ENCODE peak calls at places on chromosome 5, in six cellular contexts. One of them, this sample, is unnamed.

GRCh38 chr5:179191506-179192184 is 131.5 kb downstream of the ZNF354C start:
- DNase-seq in GM12892: no peak
- DNase-seq in GM12891: no peak
- DNase-seq in H1: no peak
- DNase-seq in SK-N-SH: peak
- DNase-seq in GM12878: no peak
- DNase-seq in this sample: no peak

GRCh38 chr5:67983251-67983941 is 232.2 kb upstream of the PIK3R1 start:
- DNase-seq in GM12891: no peak
- DNase-seq in H1: no peak
- DNase-seq in GM12878: no peak
- DNase-seq in GM12892: no peak
- DNase-seq in SK-N-SH: no peak
- DNase-seq in this sample: no peak

GRCh38 chr5:139079969-139080368 is 118.2 kb downstream of the SIL1 start:
- DNase-seq in SK-N-SH: no peak
- DNase-seq in GM12878: no peak
- DNase-seq in H1: no peak
- DNase-seq in GM12892: no peak
- DNase-seq in GM12891: no peak
- DNase-seq in this sample: no peak

GRCh38 chr5:135996611-135997010 is 32.2 kb upstream of the TGFBI start:
- DNase-seq in H1: no peak
- DNase-seq in GM12878: no peak
- DNase-seq in GM12891: no peak
- DNase-seq in SK-N-SH: no peak
- DNase-seq in GM12892: no peak
- DNase-seq in this sample: no peak

GRCh38 chr5:177498013-177498847 is 826 bp upstream of the PDLIM7 start:
- DNase-seq in GM12891: no peak
- DNase-seq in SK-N-SH: no peak
- DNase-seq in GM12892: no peak
- DNase-seq in GM12878: no peak
- DNase-seq in H1: no peak
- DNase-seq in this sample: peak

GRCh38 chr5:109199294-109199693 is 210.5 kb downstream of the PJA2 start:
- DNase-seq in H1: no peak
- DNase-seq in GM12892: no peak
- DNase-seq in SK-N-SH: no peak
- DNase-seq in GM12891: no peak
- DNase-seq in GM12878: no peak
- DNase-seq in this sample: no peak

GRCh38 chr5:154095819-154096380 is 57.1 kb downstream of the MFAP3 start:
- DNase-seq in SK-N-SH: no peak
- DNase-seq in H1: no peak
- DNase-seq in GM12892: no peak
- DNase-seq in GM12878: no peak
- DNase-seq in GM12891: no peak
- DNase-seq in this sample: no peak

GRCh38 chr5:154849791-154850201 is 607 bp downstream of the FAXDC2 start:
- DNase-seq in H1: no peak
- DNase-seq in GM12878: no peak
- DNase-seq in SK-N-SH: no peak
- DNase-seq in GM12892: no peak
- DNase-seq in GM12891: no peak
- DNase-seq in this sample: peak

GRCh38 chr5:135020111-135020895 is 13.7 kb downstream of the PITX1 start:
- DNase-seq in H1: no peak
- DNase-seq in SK-N-SH: peak
- DNase-seq in GM12878: no peak
- DNase-seq in GM12891: no peak
- DNase-seq in GM12892: no peak
- DNase-seq in this sample: no peak

GRCh38 chr5:116013207-116013777 is 19.0 kb upstream of the ARL14EPL start:
- DNase-seq in GM12891: no peak
- DNase-seq in SK-N-SH: no peak
- DNase-seq in H1: no peak
- DNase-seq in GM12878: no peak
- DNase-seq in GM12892: no peak
- DNase-seq in this sample: no peak

GRCh38 chr5:74326571-74327338 is 313.8 kb downstream of the ENC1 start:
- DNase-seq in H1: no peak
- DNase-seq in GM12892: peak
- DNase-seq in GM12878: peak
- DNase-seq in GM12891: peak
- DNase-seq in SK-N-SH: no peak
- DNase-seq in this sample: peak

GRCh38 chr5:68459500-68460139 is 244.1 kb downstream of the PIK3R1 start:
- DNase-seq in GM12891: no peak
- DNase-seq in H1: no peak
- DNase-seq in SK-N-SH: no peak
- DNase-seq in GM12878: no peak
- DNase-seq in GM12892: no peak
- DNase-seq in this sample: peak

GRCh38 chr5:4514067-4514648 is 626.0 kb upstream of the ADAMTS16 start:
- DNase-seq in GM12878: no peak
- DNase-seq in SK-N-SH: no peak
- DNase-seq in GM12891: no peak
- DNase-seq in H1: no peak
- DNase-seq in GM12892: no peak
- DNase-seq in this sample: no peak

GRCh38 chr5:179967489-179967888 is 59.8 kb upstream of the TBC1D9B start:
- DNase-seq in GM12892: no peak
- DNase-seq in H1: no peak
- DNase-seq in SK-N-SH: no peak
- DNase-seq in GM12891: no peak
- DNase-seq in GM12878: no peak
- DNase-seq in this sample: peak

GRCh38 chr5:177980776-177981175 is 15.3 kb downstream of the PROP1 start:
- DNase-seq in GM12892: no peak
- DNase-seq in GM12891: no peak
- DNase-seq in H1: no peak
- DNase-seq in SK-N-SH: no peak
- DNase-seq in GM12878: no peak
- DNase-seq in this sample: no peak

GRCh38 chr5:14741721-14742426 is 77.4 kb downstream of the OTULIN start:
- DNase-seq in H1: no peak
- DNase-seq in GM12891: no peak
- DNase-seq in SK-N-SH: no peak
- DNase-seq in GM12878: no peak
- DNase-seq in GM12892: no peak
- DNase-seq in this sample: no peak

GRCh38 chr5:177131711-177132503 is 1.7 kb upstream of the NSD1 start:
- DNase-seq in H1: no peak
- DNase-seq in GM12891: no peak
- DNase-seq in GM12878: no peak
- DNase-seq in SK-N-SH: no peak
- DNase-seq in GM12892: no peak
- DNase-seq in this sample: no peak

GRCh38 chr5:74017786-74018211 is 391.8 kb downstream of the ARHGEF28 start:
- DNase-seq in SK-N-SH: no peak
- DNase-seq in GM12892: no peak
- DNase-seq in GM12891: no peak
- DNase-seq in H1: no peak
- DNase-seq in GM12878: no peak
- DNase-seq in this sample: no peak

GRCh38 chr5:111930407-111930806 is 173.4 kb upstream of the NREP start:
- DNase-seq in GM12892: no peak
- DNase-seq in GM12891: no peak
- DNase-seq in SK-N-SH: no peak
- DNase-seq in GM12878: no peak
- DNase-seq in H1: no peak
- DNase-seq in this sample: no peak

GRCh38 chr5:17897776-17898175 is 263.5 kb downstream of the TAF11L14 start:
- DNase-seq in SK-N-SH: no peak
- DNase-seq in GM12892: no peak
- DNase-seq in GM12891: no peak
- DNase-seq in GM12878: no peak
- DNase-seq in H1: no peak
- DNase-seq in this sample: no peak

GRCh38 chr5:135973323-135974018 is 18.7 kb upstream of the LECT2 start:
- DNase-seq in GM12891: no peak
- DNase-seq in GM12892: no peak
- DNase-seq in H1: no peak
- DNase-seq in SK-N-SH: no peak
- DNase-seq in GM12878: no peak
- DNase-seq in this sample: peak

GRCh38 chr5:38078161-38078560 is 180.2 kb upstream of the EGFLAM start:
- DNase-seq in GM12891: no peak
- DNase-seq in GM12892: no peak
- DNase-seq in GM12878: no peak
- DNase-seq in H1: no peak
- DNase-seq in SK-N-SH: no peak
- DNase-seq in this sample: peak

GRCh38 chr5:112706446-112707016 is 31.2 kb upstream of the APC start:
- DNase-seq in GM12878: no peak
- DNase-seq in GM12891: no peak
- DNase-seq in GM12892: no peak
- DNase-seq in H1: no peak
- DNase-seq in SK-N-SH: no peak
- DNase-seq in this sample: no peak

GRCh38 chr5:112279082-112279481 is 140.0 kb downstream of the EPB41L4A start:
- DNase-seq in GM12891: no peak
- DNase-seq in H1: no peak
- DNase-seq in SK-N-SH: no peak
- DNase-seq in GM12878: no peak
- DNase-seq in GM12892: no peak
- DNase-seq in this sample: no peak

GRCh38 chr5:59798862-59799667 is 94.5 kb downstream of the PDE4D start:
- DNase-seq in H1: no peak
- DNase-seq in GM12891: no peak
- DNase-seq in SK-N-SH: no peak
- DNase-seq in GM12878: peak
- DNase-seq in GM12892: no peak
- DNase-seq in this sample: no peak
- TF ChIP-seq TAF1 in H1: no peak
- TF ChIP-seq TAF1 in GM12891: no peak
- TF ChIP-seq TAF1 in SK-N-SH: no peak
- TF ChIP-seq TAF1 in GM12878: no peak
- TF ChIP-seq TAF1 in GM12892: no peak
- TF ChIP-seq TAF1 in this sample: no peak

GRCh38 chr5:133523013-133523658 is 89.2 kb downstream of the FSTL4 start:
- DNase-seq in SK-N-SH: no peak
- DNase-seq in H1: no peak
- DNase-seq in GM12878: no peak
- DNase-seq in GM12891: no peak
- DNase-seq in GM12892: no peak
- DNase-seq in this sample: no peak
- TF ChIP-seq TAF1 in SK-N-SH: no peak
- TF ChIP-seq TAF1 in H1: no peak
- TF ChIP-seq TAF1 in GM12878: no peak
- TF ChIP-seq TAF1 in GM12891: no peak
- TF ChIP-seq TAF1 in GM12892: no peak
- TF ChIP-seq TAF1 in this sample: no peak

GRCh38 chr5:32231929-32232328 is 57.8 kb upstream of the GOLPH3 start:
- DNase-seq in GM12892: no peak
- DNase-seq in GM12891: no peak
- DNase-seq in SK-N-SH: no peak
- DNase-seq in GM12878: no peak
- DNase-seq in H1: no peak
- DNase-seq in this sample: no peak
- TF ChIP-seq TAF1 in GM12892: no peak
- TF ChIP-seq TAF1 in GM12891: no peak
- TF ChIP-seq TAF1 in SK-N-SH: no peak
- TF ChIP-seq TAF1 in GM12878: no peak
- TF ChIP-seq TAF1 in H1: no peak
- TF ChIP-seq TAF1 in this sample: no peak

DNA sequence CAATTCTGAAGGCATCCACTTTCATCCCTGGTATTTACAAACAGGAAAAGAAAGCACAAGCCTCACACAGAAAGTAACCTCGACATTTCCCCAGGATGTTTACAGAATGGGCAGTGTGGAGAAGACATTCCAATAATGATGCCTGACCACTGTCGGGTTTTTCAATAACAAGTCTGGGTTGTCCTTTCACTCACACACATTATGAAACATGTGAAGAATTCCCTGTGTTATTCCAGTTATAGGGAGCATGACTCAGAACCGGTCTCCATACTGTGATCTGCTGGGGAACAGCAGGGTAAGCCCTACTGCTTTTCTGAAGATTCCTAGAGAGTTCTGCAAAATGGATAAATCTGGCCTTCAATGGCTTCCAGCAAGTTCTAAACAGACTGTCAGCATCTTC is 155.3 kb downstream of the ADAMTS12 start:
- DNase-seq in GM12878: no peak
- DNase-seq in H1: no peak
- DNase-seq in GM12892: no peak
- DNase-seq in SK-N-SH: no peak
- DNase-seq in GM12891: no peak
- DNase-seq in this sample: peak
- TF ChIP-seq TAF1 in GM12878: no peak
- TF ChIP-seq TAF1 in H1: no peak
- TF ChIP-seq TAF1 in GM12892: no peak
- TF ChIP-seq TAF1 in SK-N-SH: no peak
- TF ChIP-seq TAF1 in GM12891: no peak
- TF ChIP-seq TAF1 in this sample: no peak

DNA sequence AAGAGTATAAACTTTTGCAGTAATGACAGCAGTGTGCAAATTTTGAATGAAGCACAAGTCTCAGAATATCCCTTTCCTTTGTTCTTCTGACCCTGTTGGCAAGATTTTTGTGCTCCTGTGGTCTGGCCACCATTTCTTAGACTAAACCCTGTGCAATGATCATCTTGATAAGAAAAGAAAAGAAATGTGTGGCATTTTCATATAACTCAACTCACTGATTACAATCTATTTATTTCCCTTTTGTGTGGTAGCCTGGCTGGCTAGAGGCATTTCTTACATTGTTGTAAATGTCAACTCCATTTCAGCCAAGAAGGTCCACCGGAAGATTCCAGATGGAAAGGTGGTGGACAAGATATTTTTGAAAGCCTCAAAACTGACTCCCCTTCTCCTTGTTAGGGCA is 41.9 kb downstream of the ADCY2 start:
- DNase-seq in SK-N-SH: no peak
- DNase-seq in GM12878: no peak
- DNase-seq in GM12891: no peak
- DNase-seq in H1: no peak
- DNase-seq in GM12892: no peak
- DNase-seq in this sample: no peak
- TF ChIP-seq TAF1 in SK-N-SH: no peak
- TF ChIP-seq TAF1 in GM12878: no peak
- TF ChIP-seq TAF1 in GM12891: no peak
- TF ChIP-seq TAF1 in H1: no peak
- TF ChIP-seq TAF1 in GM12892: no peak
- TF ChIP-seq TAF1 in this sample: no peak

DNA sequence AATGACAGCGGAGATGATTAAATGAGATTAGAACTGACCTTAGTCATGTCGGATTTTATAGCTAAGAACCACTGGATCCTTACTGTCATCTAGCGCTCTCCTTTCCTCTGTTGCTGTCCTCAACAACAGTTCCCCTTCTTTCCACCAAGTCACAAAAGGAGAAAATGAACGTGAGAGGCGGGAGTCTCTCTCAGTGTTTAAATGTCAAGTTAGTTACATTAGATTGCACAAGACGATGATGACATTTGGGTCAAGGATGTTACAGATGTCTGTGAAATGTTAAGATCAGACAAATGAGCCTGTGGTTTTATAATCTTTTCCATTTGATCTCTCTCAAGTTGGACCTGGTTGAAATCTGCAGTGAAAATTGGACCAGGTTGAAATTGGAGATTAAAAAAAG is 53.5 kb downstream of the FBXO38 start:
- DNase-seq in H1: no peak
- DNase-seq in GM12892: no peak
- DNase-seq in GM12891: no peak
- DNase-seq in SK-N-SH: no peak
- DNase-seq in GM12878: no peak
- DNase-seq in this sample: no peak
- TF ChIP-seq TAF1 in H1: no peak
- TF ChIP-seq TAF1 in GM12892: no peak
- TF ChIP-seq TAF1 in GM12891: no peak
- TF ChIP-seq TAF1 in SK-N-SH: no peak
- TF ChIP-seq TAF1 in GM12878: no peak
- TF ChIP-seq TAF1 in this sample: no peak

GRCh38 chr5:89246252-89246651 is 363.3 kb upstream of the MEF2C start:
- DNase-seq in GM12878: no peak
- DNase-seq in GM12892: no peak
- DNase-seq in GM12891: no peak
- DNase-seq in SK-N-SH: no peak
- DNase-seq in H1: no peak
- DNase-seq in this sample: no peak
- TF ChIP-seq TAF1 in GM12878: no peak
- TF ChIP-seq TAF1 in GM12892: no peak
- TF ChIP-seq TAF1 in GM12891: no peak
- TF ChIP-seq TAF1 in SK-N-SH: no peak
- TF ChIP-seq TAF1 in H1: no peak
- TF ChIP-seq TAF1 in this sample: no peak

This sample was measured in HepG2.